ENCODE peak calls at places on chromosome 2, in eight cellular contexts. One of them, this sample, is unnamed.

GRCh38 chr2:10380048-10380926 is 67.8 kb downstream of the ODC1 start:
- ATAC-seq in activated CD8-positive, alpha-beta T cell treated with anti-CD3 and anti-CD28 coated beads, Interleukin-2, amount 10 ng/mL, durations not matched to agents 7 days and 5 days: no peak
- ATAC-seq in Panc1: no peak
- ATAC-seq in natural killer cell: no peak
- ATAC-seq in A549: no peak
- ATAC-seq in left lung: peak; percentile 52
- ATAC-seq in CD8-positive, alpha-beta T cell: no peak
- ATAC-seq in pancreas: no peak
- ATAC-seq in this sample: no peak

GRCh38 chr2:95007822-95008221 is 17.7 kb upstream of the MAL start:
- ATAC-seq in activated CD8-positive, alpha-beta T cell treated with anti-CD3 and anti-CD28 coated beads, Interleukin-2, amount 10 ng/mL, durations not matched to agents 7 days and 5 days: peak; percentile 43
- ATAC-seq in Panc1: no peak
- ATAC-seq in natural killer cell: no peak
- ATAC-seq in A549: no peak
- ATAC-seq in left lung: no peak
- ATAC-seq in CD8-positive, alpha-beta T cell: no peak
- ATAC-seq in pancreas: no peak
- ATAC-seq in this sample: no peak

GRCh38 chr2:58640042-58640441 is 398.9 kb upstream of the FANCL start:
- ATAC-seq in activated CD8-positive, alpha-beta T cell treated with anti-CD3 and anti-CD28 coated beads, Interleukin-2, amount 10 ng/mL, durations not matched to agents 7 days and 5 days: no peak
- ATAC-seq in Panc1: no peak
- ATAC-seq in natural killer cell: no peak
- ATAC-seq in A549: no peak
- ATAC-seq in left lung: no peak
- ATAC-seq in CD8-positive, alpha-beta T cell: no peak
- ATAC-seq in pancreas: no peak
- ATAC-seq in this sample: no peak

GRCh38 chr2:202408546-202409140 is 32.5 kb downstream of the BMPR2 start:
- ATAC-seq in activated CD8-positive, alpha-beta T cell treated with anti-CD3 and anti-CD28 coated beads, Interleukin-2, amount 10 ng/mL, durations not matched to agents 7 days and 5 days: no peak
- ATAC-seq in Panc1: no peak
- ATAC-seq in natural killer cell: no peak
- ATAC-seq in A549: no peak
- ATAC-seq in left lung: no peak
- ATAC-seq in CD8-positive, alpha-beta T cell: no peak
- ATAC-seq in pancreas: no peak
- ATAC-seq in this sample: no peak

GRCh38 chr2:115071534-115071933 is 629.1 kb downstream of the DPP10 start:
- ATAC-seq in activated CD8-positive, alpha-beta T cell treated with anti-CD3 and anti-CD28 coated beads, Interleukin-2, amount 10 ng/mL, durations not matched to agents 7 days and 5 days: no peak
- ATAC-seq in Panc1: no peak
- ATAC-seq in natural killer cell: no peak
- ATAC-seq in A549: no peak
- ATAC-seq in left lung: no peak
- ATAC-seq in CD8-positive, alpha-beta T cell: no peak
- ATAC-seq in pancreas: no peak
- ATAC-seq in this sample: no peak

GRCh38 chr2:237714690-237715458 is 83.7 kb upstream of the RBM44 start:
- ATAC-seq in activated CD8-positive, alpha-beta T cell treated with anti-CD3 and anti-CD28 coated beads, Interleukin-2, amount 10 ng/mL, durations not matched to agents 7 days and 5 days: no peak
- ATAC-seq in Panc1: peak; percentile 74
- ATAC-seq in natural killer cell: no peak
- ATAC-seq in A549: no peak
- ATAC-seq in left lung: peak; percentile 92
- ATAC-seq in CD8-positive, alpha-beta T cell: no peak
- ATAC-seq in pancreas: peak; percentile 50
- ATAC-seq in this sample: peak; percentile 51

GRCh38 chr2:54289942-54290702 is 34.1 kb upstream of the TSPYL6 start:
- ATAC-seq in activated CD8-positive, alpha-beta T cell treated with anti-CD3 and anti-CD28 coated beads, Interleukin-2, amount 10 ng/mL, durations not matched to agents 7 days and 5 days: no peak
- ATAC-seq in Panc1: no peak
- ATAC-seq in natural killer cell: no peak
- ATAC-seq in A549: no peak
- ATAC-seq in left lung: no peak
- ATAC-seq in CD8-positive, alpha-beta T cell: no peak
- ATAC-seq in pancreas: no peak
- ATAC-seq in this sample: no peak

GRCh38 chr2:46827274-46827930 is 88.2 kb downstream of the MCFD2 start:
- ATAC-seq in activated CD8-positive, alpha-beta T cell treated with anti-CD3 and anti-CD28 coated beads, Interleukin-2, amount 10 ng/mL, durations not matched to agents 7 days and 5 days: no peak
- ATAC-seq in Panc1: peak; percentile 46
- ATAC-seq in natural killer cell: no peak
- ATAC-seq in A549: no peak
- ATAC-seq in left lung: no peak
- ATAC-seq in CD8-positive, alpha-beta T cell: no peak
- ATAC-seq in pancreas: no peak
- ATAC-seq in this sample: no peak

GRCh38 chr2:237310515-237311114 is 103.3 kb downstream of the COL6A3 start:
- ATAC-seq in activated CD8-positive, alpha-beta T cell treated with anti-CD3 and anti-CD28 coated beads, Interleukin-2, amount 10 ng/mL, durations not matched to agents 7 days and 5 days: no peak
- ATAC-seq in Panc1: peak; percentile 47
- ATAC-seq in natural killer cell: no peak
- ATAC-seq in A549: no peak
- ATAC-seq in left lung: no peak
- ATAC-seq in CD8-positive, alpha-beta T cell: no peak
- ATAC-seq in pancreas: no peak
- ATAC-seq in this sample: no peak

GRCh38 chr2:105910497-105911238 is 166.0 kb downstream of the NCK2 start:
- ATAC-seq in activated CD8-positive, alpha-beta T cell treated with anti-CD3 and anti-CD28 coated beads, Interleukin-2, amount 10 ng/mL, durations not matched to agents 7 days and 5 days: no peak
- ATAC-seq in Panc1: no peak
- ATAC-seq in natural killer cell: no peak
- ATAC-seq in A549: no peak
- ATAC-seq in left lung: no peak
- ATAC-seq in CD8-positive, alpha-beta T cell: no peak
- ATAC-seq in pancreas: no peak
- ATAC-seq in this sample: peak; percentile 70

GRCh38 chr2:64704996-64705395 is 51.3 kb upstream of the SERTAD2 start:
- ATAC-seq in activated CD8-positive, alpha-beta T cell treated with anti-CD3 and anti-CD28 coated beads, Interleukin-2, amount 10 ng/mL, durations not matched to agents 7 days and 5 days: no peak
- ATAC-seq in Panc1: no peak
- ATAC-seq in natural killer cell: no peak
- ATAC-seq in A549: no peak
- ATAC-seq in left lung: no peak
- ATAC-seq in CD8-positive, alpha-beta T cell: no peak
- ATAC-seq in pancreas: no peak
- ATAC-seq in this sample: no peak

GRCh38 chr2:204024906-204025475 is 88.4 kb downstream of the ICOS start:
- ATAC-seq in activated CD8-positive, alpha-beta T cell treated with anti-CD3 and anti-CD28 coated beads, Interleukin-2, amount 10 ng/mL, durations not matched to agents 7 days and 5 days: no peak
- ATAC-seq in Panc1: no peak
- ATAC-seq in natural killer cell: no peak
- ATAC-seq in A549: no peak
- ATAC-seq in left lung: no peak
- ATAC-seq in CD8-positive, alpha-beta T cell: no peak
- ATAC-seq in pancreas: no peak
- ATAC-seq in this sample: no peak

GRCh38 chr2:131488306-131489205 is 3.6 kb downstream of the MZT2A start:
- ATAC-seq in activated CD8-positive, alpha-beta T cell treated with anti-CD3 and anti-CD28 coated beads, Interleukin-2, amount 10 ng/mL, durations not matched to agents 7 days and 5 days: no peak
- ATAC-seq in Panc1: no peak
- ATAC-seq in natural killer cell: no peak
- ATAC-seq in A549: no peak
- ATAC-seq in left lung: no peak
- ATAC-seq in CD8-positive, alpha-beta T cell: no peak
- ATAC-seq in pancreas: no peak
- ATAC-seq in this sample: no peak

GRCh38 chr2:38075436-38076249 is at the start of gene CYP1B1:
- ATAC-seq in activated CD8-positive, alpha-beta T cell treated with anti-CD3 and anti-CD28 coated beads, Interleukin-2, amount 10 ng/mL, durations not matched to agents 7 days and 5 days: no peak
- ATAC-seq in Panc1: peak; percentile 73
- ATAC-seq in natural killer cell: no peak
- ATAC-seq in A549: peak; percentile 48
- ATAC-seq in left lung: peak; percentile 74
- ATAC-seq in CD8-positive, alpha-beta T cell: no peak
- ATAC-seq in pancreas: no peak
- ATAC-seq in this sample: peak; percentile 54

This sample was measured in esophagus mucosa.